ENCODE peak calls at places on chromosomes 12 and 14, in ten cellular contexts. V, H, W, Q, G, I, L, S, N and B are unnamed samples.

GRCh38 chr14:60327447-60328331 is 78.7 kb downstream of the PPM1A start:
- DNase-seq in S (no peak), N (peak), L (no peak), H (peak), I (peak), V (peak), G (peak), W (no peak), Q (peak), B (no peak)

GRCh38 chr14:75003250-75004027 is 718 bp downstream of the EIF2B2 start:
- DNase-seq in V (peak), Q (no peak), I (peak), S (no peak), L (no peak), G (no peak), H (no peak), N (no peak), W (no peak), B (no peak)

GRCh38 chr12:5927732-5928516 is 17.1 kb downstream of the ANO2 start:
- DNase-seq in G (no peak), S (no peak), N (no peak), L (no peak), H (no peak), W (no peak), Q (no peak), V (no peak), I (no peak), B (no peak)

GRCh38 chr12:7433276-7433822 is 10.6 kb downstream of the CD163L1 start:
- DNase-seq in L (peak), I (no peak), N (no peak), S (no peak), Q (peak), V (no peak), H (no peak), W (no peak), G (no peak), B (peak)

GRCh38 chr12:50082644-50083043 is 2.5 kb upstream of the SMARCD1 start:
- DNase-seq in G (no peak), N (no peak), L (no peak), S (no peak), H (no peak), I (no peak), Q (no peak), V (no peak), W (no peak), B (no peak)

GRCh38 chr14:80584638-80585505 is 356.7 kb downstream of the CEP128 start:
- DNase-seq in N (no peak), S (no peak), W (no peak), H (no peak), Q (peak), G (no peak), L (peak), I (no peak), V (peak), B (no peak)

GRCh38 chr14:68687746-68688145 is 105.1 kb downstream of the ZFP36L1 start:
- DNase-seq in V (no peak), I (no peak), H (no peak), S (no peak), Q (peak), N (no peak), G (no peak), L (peak), W (no peak), B (peak)

GRCh38 chr12:9992296-9992695 is 6.6 kb downstream of the CLEC1B start:
- DNase-seq in V (no peak), N (no peak), G (no peak), S (no peak), H (no peak), I (no peak), L (no peak), W (no peak), Q (no peak), B (no peak)

GRCh38 chr14:61152851-61153364 is 128.2 kb downstream of the TMEM30B start:
- DNase-seq in W (no peak), G (no peak), V (no peak), I (peak), N (no peak), H (no peak), Q (peak), S (no peak), L (no peak), B (no peak)

GRCh38 chr14:35197015-35197414 is 74.7 kb downstream of the PRORP start:
- DNase-seq in L (no peak), V (peak), G (no peak), Q (peak), I (no peak), S (no peak), H (no peak), W (no peak), N (no peak), B (peak)

GRCh38 chr12:128909653-128910052 is 56.4 kb downstream of the GLT1D1 start:
- DNase-seq in W (no peak), L (no peak), S (no peak), V (no peak), N (no peak), H (no peak), Q (no peak), I (no peak), G (no peak), B (no peak)

GRCh38 chr12:4978737-4979136 is 64.9 kb upstream of the KCNA5 start:
- DNase-seq in N (no peak), S (no peak), W (no peak), H (no peak), Q (no peak), L (no peak), G (no peak), V (no peak), I (no peak), B (no peak)

GRCh38 chr12:17971850-17972249 is 118.1 kb downstream of the RERGL start:
- DNase-seq in Q (no peak), V (no peak), S (no peak), W (no peak), L (no peak), I (no peak), H (no peak), G (no peak), N (no peak), B (no peak)

GRCh38 chr12:100382327-100382726 is 25.5 kb downstream of the SLC17A8 start:
- DNase-seq in I (no peak), V (no peak), Q (no peak), L (no peak), H (no peak), N (no peak), G (no peak), S (no peak), W (no peak), B (no peak)

DNA sequence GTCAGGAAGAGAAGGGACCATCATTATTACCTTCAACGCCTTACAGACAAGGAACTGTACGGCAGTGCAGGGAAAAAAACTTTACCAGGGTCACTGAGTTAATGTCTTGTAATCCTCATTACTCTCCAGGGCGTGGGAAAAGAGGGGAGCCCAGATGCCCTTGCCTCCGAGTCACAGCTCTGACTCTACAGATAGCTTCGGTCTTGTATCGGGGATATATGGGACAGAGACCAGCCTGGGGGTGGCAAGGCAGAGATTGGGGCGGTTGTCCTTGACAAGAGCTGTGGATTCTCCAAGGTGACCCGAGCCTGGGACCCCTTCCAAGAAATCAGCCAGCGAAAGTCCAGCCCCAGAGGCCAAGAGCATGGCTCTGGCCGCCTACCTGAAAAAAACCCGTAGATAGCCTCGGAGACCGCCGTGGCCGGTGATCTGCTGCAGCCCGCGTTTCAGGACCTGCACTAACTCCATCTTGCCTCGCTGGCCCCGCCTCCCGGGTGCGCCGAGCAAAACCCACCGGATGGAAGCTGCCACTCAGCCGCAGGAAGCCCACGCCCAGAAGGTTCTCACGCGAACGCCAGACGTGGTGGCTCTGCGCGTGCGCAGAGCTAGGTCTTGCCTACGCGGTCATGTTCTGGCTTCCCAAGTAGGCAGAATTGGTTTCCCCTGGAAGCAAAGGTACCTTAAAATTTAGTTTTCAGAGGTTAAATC is at the start of gene NDUFA12:
- DNase-seq in Q (peak), L (peak), G (peak), W (peak), S (peak), N (peak), V (peak), I (peak), H (peak), B (peak)
- TF ChIP-seq POLR2A in Q (peak), L (peak), G (no peak), W (peak), S (peak), N (peak), V (peak), I (peak), H (peak), B (peak)

GRCh38 chr14:103279129-103280025 is 54.7 kb upstream of the EIF5 start:
- DNase-seq in H (peak), Q (no peak), N (no peak), V (no peak), S (no peak), W (no peak), I (no peak), G (no peak), L (no peak), B (no peak)
- TF ChIP-seq POLR2A in H (no peak), Q (no peak), N (no peak), V (no peak), S (no peak), W (no peak), I (no peak), G (no peak), L (no peak), B (no peak)

DNA sequence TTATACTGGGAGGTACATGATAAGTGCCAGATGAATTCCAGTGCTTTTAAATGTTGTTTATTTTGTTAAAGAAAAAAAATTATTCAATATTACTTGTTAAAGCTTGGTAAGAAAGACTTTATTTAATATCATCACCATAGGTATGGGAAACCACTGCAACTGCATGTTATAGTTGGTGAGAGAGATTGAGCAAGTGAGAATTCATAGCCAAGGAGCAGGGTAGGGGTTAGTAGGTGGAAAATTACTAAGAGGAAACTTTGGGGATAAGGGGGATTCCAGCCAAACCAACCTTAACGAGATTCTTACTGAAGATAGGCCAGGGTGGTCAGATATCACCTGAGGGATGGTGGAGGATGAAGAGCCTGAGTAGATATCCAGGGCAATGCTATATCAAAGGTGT is 38.4 kb downstream of the SLC16A7 start:
- DNase-seq in S (no peak), L (no peak), Q (no peak), H (no peak), I (no peak), G (no peak), W (no peak), V (no peak), N (no peak), B (no peak)
- TF ChIP-seq POLR2A in S (no peak), L (no peak), Q (no peak), H (no peak), I (no peak), G (no peak), W (no peak), V (no peak), N (no peak), B (no peak)

GRCh38 chr12:104958009-104958945 is at the start of gene SLC41A2:
- DNase-seq in N (peak), Q (peak), H (peak), I (peak), S (peak), G (peak), W (peak), L (peak), V (peak), B (peak)
- TF ChIP-seq POLR2A in N (no peak), Q (peak), H (peak), I (no peak), S (no peak), G (no peak), W (peak), L (peak), V (no peak), B (peak)

GRCh38 chr14:23555882-23556699 is at the start of gene THTPA:
- DNase-seq in G (peak), H (peak), Q (peak), V (peak), I (peak), W (no peak), S (peak), N (peak), L (peak), B (peak)
- TF ChIP-seq POLR2A in G (no peak), H (peak), Q (peak), V (peak), I (peak), W (peak), S (no peak), N (no peak), L (peak), B (peak)

GRCh38 chr12:57104292-57104910 is 6.8 kb downstream of the STAT6 start:
- DNase-seq in L (no peak), W (no peak), G (peak), I (no peak), Q (no peak), S (no peak), N (no peak), H (no peak), V (no peak), B (no peak)

GRCh38 chr12:57103856-57104255 is 7.3 kb downstream of the STAT6 start:
- DNase-seq in H (no peak), Q (no peak), W (no peak), N (no peak), G (no peak), I (no peak), V (no peak), L (no peak), S (no peak), B (no peak)

GRCh38 chr12:57099766-57100165 is 10.9 kb downstream of the NAB2 start:
- DNase-seq in W (no peak), V (no peak), I (no peak), H (no peak), G (no peak), L (no peak), S (no peak), N (no peak), Q (no peak), B (no peak)

GRCh38 chr12:57099062-57099714 is 10.3 kb downstream of the NAB2 start:
- DNase-seq in L (no peak), G (no peak), W (no peak), H (no peak), S (no peak), N (no peak), I (no peak), Q (no peak), V (no peak), B (no peak)

GRCh38 chr12:57101892-57102695 is 9.1 kb downstream of the STAT6 start:
- DNase-seq in G (peak), I (peak), H (peak), V (peak), L (peak), N (no peak), W (no peak), Q (peak), S (no peak), B (no peak)
- TF ChIP-seq POLR2A in G (no peak), I (no peak), H (no peak), V (no peak), L (no peak), N (no peak), W (no peak), Q (no peak), S (no peak), B (no peak)

DNA sequence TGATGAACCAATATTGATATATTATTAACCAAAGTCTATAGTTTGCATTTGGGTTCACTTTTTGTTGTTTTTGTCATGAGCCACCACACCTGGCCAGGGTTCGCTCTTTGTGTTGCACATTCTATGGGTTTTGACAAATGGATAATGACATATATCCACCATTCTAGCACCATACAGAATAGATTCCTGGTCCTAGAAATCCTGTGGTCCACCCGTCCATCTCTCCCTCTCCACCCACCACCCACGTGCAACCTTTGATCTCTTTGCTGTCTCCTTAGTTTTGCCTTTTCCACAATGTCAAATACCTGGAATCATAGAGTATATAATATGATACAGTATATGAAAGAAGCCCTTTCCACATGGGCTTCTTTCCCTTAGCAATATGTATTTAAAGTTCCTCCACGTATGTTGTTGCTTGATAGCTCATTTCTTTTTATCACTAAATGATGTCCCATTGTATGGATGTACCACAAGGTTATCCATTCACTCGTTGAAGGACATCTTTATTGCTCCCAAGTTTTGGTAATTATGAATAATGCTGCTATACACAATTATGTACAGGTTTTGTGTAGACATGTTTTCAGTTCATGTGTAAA is 7.4 kb downstream of the RPL6 start:
- DNase-seq in W (no peak), N (no peak), G (no peak), I (no peak), S (no peak), Q (no peak), H (no peak), L (no peak), V (no peak), B (no peak)
- TF ChIP-seq POLR2A in W (no peak), N (no peak), G (no peak), I (no peak), S (no peak), Q (no peak), H (no peak), L (no peak), V (no peak), B (no peak)